ENCODE peak calls at places on chromosomes 13 and 19, in five cellular contexts. Q is A549, H is left lung, U is tibial nerve, L is thyroid gland. S is an unnamed sample.

GRCh38 chr13:45796421-45796960 is 55.1 kb downstream of the SIAH3 start:
- DNase-seq in H (no peak), U (no peak), L (no peak), Q (no peak), S (no peak)

GRCh38 chr19:46201413-46202310 is 27.9 kb upstream of the IGFL1 start:
- DNase-seq in H (no peak), Q (no peak), L (no peak), U (no peak), S (no peak)

GRCh38 chr13:51764184-51765141 is 39.5 kb downstream of the DHRS12 start:
- DNase-seq in U (peak), Q (peak), H (peak), L (peak), S (peak)

GRCh38 chr19:47157455-47158321 is 27.1 kb downstream of the SAE1 start:
- DNase-seq in U (peak), H (peak), Q (no peak), L (peak), S (no peak)

GRCh38 chr13:109586509-109587346 is 199.7 kb downstream of the IRS2 start:
- DNase-seq in U (no peak), L (no peak), Q (peak), H (no peak), S (no peak)

GRCh38 chr19:7492142-7493055 is 3.6 kb upstream of the PEX11G start:
- DNase-seq in U (no peak), L (no peak), Q (no peak), H (peak), S (no peak)

GRCh38 chr13:20165417-20166257 is 4.8 kb upstream of the GJA3 start:
- DNase-seq in Q (no peak), L (no peak), U (no peak), H (no peak), S (no peak)

GRCh38 chr13:20654156-20654555 is 49.3 kb upstream of the IL17D start:
- DNase-seq in H (no peak), U (no peak), Q (no peak), L (no peak), S (no peak)

GRCh38 chr19:15378529-15379082 is 981 bp downstream of the AKAP8 start:
- DNase-seq in Q (peak), H (peak), L (peak), U (peak), S (no peak)

GRCh38 chr19:489418-490196 is 6.7 kb upstream of the MADCAM1 start:
- DNase-seq in U (no peak), H (no peak), Q (no peak), L (no peak), S (no peak)

GRCh38 chr13:110108348-110109139 is 198.4 kb downstream of the COL4A1 start:
- DNase-seq in U (peak), L (peak), Q (peak), H (peak), S (no peak)

GRCh38 chr13:20711301-20712044 is 8.0 kb downstream of the IL17D start:
- DNase-seq in U (no peak), L (no peak), Q (peak), H (no peak), S (no peak)

GRCh38 chr19:55554749-55555152 is 9.4 kb upstream of the SBK3 start:
- DNase-seq in Q (no peak), L (no peak), U (no peak), H (no peak), S (no peak)

GRCh38 chr19:1257475-1258160 is 9.2 kb downstream of the MIDN start:
- DNase-seq in H (no peak), U (no peak), L (no peak), Q (no peak), S (no peak)

GRCh38 chr13:94243551-94243950 is 235.9 kb downstream of the DCT start:
- DNase-seq in H (no peak), L (no peak), U (no peak), Q (no peak), S (no peak)

GRCh38 chr13:92355213-92355612 is 871.4 kb upstream of the GPC6 start:
- DNase-seq in L (no peak), H (no peak), U (peak), Q (no peak), S (no peak)
- TF ChIP-seq CTCF in L (no peak), H (no peak), U (peak), Q (no peak), S (no peak)

DNA sequence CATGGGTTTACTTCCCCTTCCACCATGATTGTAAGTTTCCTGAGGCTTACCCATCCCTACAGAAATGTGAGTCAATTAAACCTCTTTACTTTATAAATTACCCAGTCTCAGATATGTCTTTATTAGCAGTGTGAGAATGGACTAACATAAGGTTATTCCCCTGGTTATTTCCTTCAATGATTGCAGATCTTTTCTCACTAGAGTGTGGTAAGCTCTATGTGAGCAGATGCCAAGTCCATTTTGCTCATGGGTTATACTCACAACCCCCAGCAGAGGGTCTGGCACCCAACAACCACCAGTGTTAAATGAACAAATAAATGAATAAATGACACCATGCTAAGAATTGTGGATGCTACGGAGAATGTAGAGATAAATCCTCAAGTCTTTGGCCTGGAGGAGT is 472.8 kb downstream of the LIG4 start:
- DNase-seq in H (no peak), L (no peak), U (no peak), Q (no peak), S (no peak)
- TF ChIP-seq CTCF in H (no peak), L (no peak), U (no peak), Q (no peak), S (no peak)

DNA sequence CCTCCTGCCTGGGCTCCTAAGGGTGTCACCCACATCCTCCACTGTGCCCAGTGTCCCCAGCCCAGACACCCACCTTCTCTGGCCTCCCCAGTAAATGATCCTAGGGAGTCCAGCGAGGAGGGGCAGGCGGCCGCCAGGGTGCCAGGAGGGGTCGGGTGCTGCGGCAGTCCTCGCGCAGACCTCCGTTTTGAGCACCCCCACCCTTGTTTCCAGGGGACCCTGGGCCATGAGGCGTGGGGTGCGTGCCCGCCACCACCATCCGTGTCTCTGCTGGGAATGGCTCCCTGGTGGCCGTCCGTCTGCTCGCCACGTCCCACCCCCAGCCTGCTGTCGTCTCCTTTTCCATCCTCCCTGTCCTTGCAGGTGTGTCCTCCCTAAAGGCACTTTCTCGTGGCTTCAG is 133.0 kb downstream of the KDM4B start:
- DNase-seq in L (no peak), Q (no peak), U (no peak), H (no peak), S (no peak)
- TF ChIP-seq CTCF in L (no peak), Q (no peak), U (no peak), H (no peak), S (no peak)

DNA sequence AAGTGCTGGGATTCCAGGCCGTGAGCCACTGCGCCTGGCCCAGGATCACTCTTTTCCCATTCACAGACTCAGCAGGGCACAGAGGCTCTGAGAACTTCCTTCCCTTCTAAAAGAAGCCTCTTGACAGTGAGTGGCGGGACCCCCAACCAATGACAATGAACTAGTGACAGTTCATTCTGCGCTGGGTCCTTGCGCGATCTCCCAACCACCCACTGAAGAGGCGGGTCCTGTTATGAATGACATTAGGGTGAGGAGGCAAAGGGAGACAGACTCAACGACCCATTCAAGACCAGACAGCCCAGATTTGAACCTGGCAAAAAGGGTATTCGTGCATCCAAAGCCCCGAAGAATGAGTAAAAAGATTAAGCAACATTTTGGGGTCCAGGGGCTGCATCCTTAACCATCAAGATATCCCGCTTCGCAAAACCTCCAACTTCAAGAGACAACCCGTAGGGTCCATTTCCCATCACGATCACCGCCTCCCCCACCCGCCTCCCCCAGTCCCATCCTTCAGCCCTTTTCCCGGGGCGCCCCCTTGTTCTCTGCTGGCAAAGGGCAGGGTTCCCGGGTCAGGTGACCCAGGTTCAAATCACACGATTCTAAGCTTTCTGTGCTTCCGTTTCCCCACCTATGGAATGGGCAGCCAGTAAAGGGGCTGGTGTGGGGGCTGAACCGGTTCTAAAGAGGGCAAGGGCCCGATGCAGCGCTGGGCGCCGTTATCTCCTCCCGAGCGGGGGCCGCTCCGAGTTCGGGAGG is 719 bp downstream of the SUGP2 start:
- DNase-seq in U (peak), H (peak), L (peak), Q (peak), S (peak)
- TF ChIP-seq CTCF in U (no peak), H (no peak), L (no peak), Q (no peak), S (no peak)

DNA sequence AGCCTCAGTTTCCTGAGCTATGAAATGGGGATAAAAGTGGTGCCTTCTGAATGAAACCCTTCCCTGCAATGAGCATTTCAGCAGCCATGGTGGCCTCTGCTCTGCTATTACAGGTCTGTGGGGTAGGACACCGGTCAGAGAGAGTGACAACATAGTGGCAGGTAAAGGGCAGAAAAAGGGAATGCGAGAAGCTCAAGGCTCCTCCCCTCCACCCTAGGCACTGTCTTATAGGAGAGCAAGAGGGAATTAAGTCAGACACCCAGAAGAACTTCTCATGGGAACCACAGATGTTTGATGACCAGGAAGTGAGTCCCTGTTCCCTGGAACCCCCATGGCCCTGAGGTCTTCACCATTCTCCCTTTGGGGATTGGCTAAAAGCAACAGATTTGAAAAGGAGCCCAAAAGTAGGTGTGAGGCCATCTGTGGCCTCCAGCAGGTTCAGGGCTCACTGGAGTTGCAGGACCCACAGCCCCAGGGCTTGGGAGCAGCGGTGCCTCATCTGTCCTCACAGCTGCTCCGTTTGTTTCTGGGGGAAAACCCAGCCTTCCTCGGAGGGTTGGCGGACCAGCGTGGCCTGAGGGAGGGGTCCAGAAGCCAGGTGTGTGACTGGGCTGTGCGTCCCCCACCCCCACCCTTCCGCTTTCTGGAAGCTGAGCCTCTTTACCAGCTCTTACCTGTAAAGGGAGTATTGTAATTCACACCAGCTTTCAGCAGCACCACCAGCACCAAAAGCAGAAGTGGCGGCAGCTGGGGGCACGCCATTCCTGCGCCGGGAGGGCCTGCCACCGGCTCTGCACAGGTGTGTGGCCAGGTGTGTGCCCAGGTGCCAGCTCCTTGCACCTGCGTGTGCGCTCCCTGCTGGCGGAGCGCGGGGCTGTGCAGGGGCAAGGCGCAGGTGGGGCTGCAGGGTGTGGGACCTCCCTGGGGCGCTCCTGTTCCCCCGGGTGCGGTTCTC is 19.4 kb downstream of the IQCN start:
- DNase-seq in U (no peak), H (no peak), L (peak), Q (no peak), S (peak)
- TF ChIP-seq CTCF in U (no peak), H (no peak), L (peak), Q (no peak), S (no peak)

GRCh38 chr13:111216166-111216960 is 101.3 kb downstream of the ARHGEF7 start:
- DNase-seq in U (peak), L (peak), H (no peak), Q (peak), S (no peak)
- TF ChIP-seq CTCF in U (peak), L (peak), H (peak), Q (peak), S (no peak)

GRCh38 chr19:39037194-39037593 is 4.8 kb upstream of the FBXO27 start:
- DNase-seq in H (no peak), Q (no peak), L (no peak), U (no peak), S (no peak)

GRCh38 chr19:39032164-39032918 is at the start of gene FBXO27:
- DNase-seq in H (peak), Q (no peak), L (peak), U (no peak), S (no peak)

DNA sequence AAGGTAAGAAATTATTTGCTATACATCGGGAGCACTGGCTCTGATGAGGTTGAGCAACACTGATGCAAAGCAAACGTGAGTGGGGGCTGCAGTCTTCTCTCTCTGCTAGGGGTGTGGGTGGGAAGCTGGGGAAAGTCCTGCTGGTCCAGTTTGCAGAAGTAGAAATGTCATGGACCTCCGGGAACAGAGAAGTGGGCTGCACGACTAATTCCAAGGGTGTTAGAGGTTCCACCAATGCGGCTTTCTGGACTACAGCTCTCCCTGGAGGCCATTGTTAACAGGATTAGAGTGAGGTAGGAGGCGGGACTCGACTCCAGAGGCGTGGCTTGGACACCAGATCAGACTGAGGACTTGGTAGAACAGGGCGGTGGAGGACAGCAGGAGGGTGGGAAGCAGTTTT is 5.7 kb upstream of the FBXO27 start:
- DNase-seq in H (no peak), L (peak), U (no peak), Q (peak), S (no peak)
- TF ChIP-seq CTCF in H (no peak), L (no peak), U (no peak), Q (peak), S (no peak)

GRCh38 chr13:80259159-80259558 is 81.8 kb downstream of the SPRY2 start:
- DNase-seq in U (no peak), Q (no peak), H (no peak), L (no peak), S (no peak)

GRCh38 chr13:80251403-80251802 is 89.5 kb downstream of the SPRY2 start:
- DNase-seq in Q (no peak), H (no peak), U (peak), L (peak), S (no peak)

GRCh38 chr13:80249906-80250513 is 90.9 kb downstream of the SPRY2 start:
- DNase-seq in Q (no peak), H (no peak), L (no peak), U (no peak), S (no peak)

GRCh38 chr13:80256352-80256932 is 84.5 kb downstream of the SPRY2 start:
- DNase-seq in Q (no peak), H (no peak), U (no peak), L (no peak), S (no peak)

GRCh38 chr13:80255946-80256345 is 85.0 kb downstream of the SPRY2 start:
- DNase-seq in Q (no peak), L (no peak), H (no peak), U (no peak), S (no peak)
- TF ChIP-seq CTCF in Q (no peak), L (no peak), H (no peak), U (no peak), S (no peak)